ENCODE peak calls at places on chromosomes 4 and X, in seven cellular contexts. X is heart left ventricle, O is A549, Y is uterus, C is ovary, I is IMR-90, B is stomach. W is an unnamed sample.

GRCh38 chr4:120071192-120071795 is 4.6 kb upstream of the MAD2L1 start:
- DNase-seq in C (no peak), Y (peak), X (peak), O (peak), I (peak), B (no peak), W (no peak)

GRCh38 chr4:111678466-111678865 is 466.8 kb upstream of the FAM241A start:
- DNase-seq in Y (no peak), I (peak), C (no peak), O (no peak), B (no peak), X (no peak), W (no peak)

GRCh38 chrX:41858161-41858775 is 65.1 kb downstream of the CASK start:
- DNase-seq in C (no peak), Y (no peak), X (no peak), O (no peak), I (no peak), B (no peak), W (no peak)

GRCh38 chr4:144174401-144175067 is 34.0 kb upstream of the GYPA start:
- DNase-seq in B (no peak), O (peak), C (no peak), I (peak), X (no peak), Y (no peak), W (no peak)

GRCh38 chr4:135573251-135573650 is 1371.7 kb upstream of the PABPC4L start:
- DNase-seq in Y (no peak), B (no peak), C (no peak), X (no peak), O (no peak), I (no peak), W (no peak)

GRCh38 chrX:109928596-109929335 is 74.1 kb upstream of the TMEM164 start:
- DNase-seq in X (no peak), I (no peak), B (no peak), O (no peak), C (no peak), Y (no peak), W (no peak)

GRCh38 chr4:43394976-43395375 is 502.5 kb downstream of the GRXCR1 start:
- DNase-seq in O (no peak), C (no peak), B (no peak), Y (no peak), I (peak), X (no peak), W (no peak)

GRCh38 chr4:119521306-119521705 is 107.3 kb downstream of the PDE5A start:
- DNase-seq in C (no peak), Y (no peak), I (no peak), B (no peak), O (no peak), X (no peak), W (no peak)

GRCh38 chrX:47311857-47312774 is 58.3 kb upstream of the ZNF157 start:
- DNase-seq in O (peak), X (peak), B (peak), I (peak), Y (peak), C (peak), W (no peak)

GRCh38 chr4:77158487-77158861 is 1.5 kb downstream of the CCNG2 start:
- DNase-seq in C (peak), I (no peak), Y (peak), B (no peak), O (no peak), X (no peak), W (no peak)

GRCh38 chr4:77155631-77156345 is 1.2 kb upstream of the CCNG2 start:
- DNase-seq in Y (no peak), C (no peak), X (no peak), O (no peak), B (no peak), I (no peak), W (no peak)

GRCh38 chr4:77157859-77158486 is 966 bp downstream of the CCNG2 start:
- DNase-seq in C (peak), O (peak), B (peak), X (peak), Y (peak), I (peak), W (peak)

GRCh38 chr4:77156533-77156911 is 485 bp upstream of the CCNG2 start:
- DNase-seq in O (peak), C (peak), I (peak), X (peak), B (peak), Y (peak), W (peak)

DNA sequence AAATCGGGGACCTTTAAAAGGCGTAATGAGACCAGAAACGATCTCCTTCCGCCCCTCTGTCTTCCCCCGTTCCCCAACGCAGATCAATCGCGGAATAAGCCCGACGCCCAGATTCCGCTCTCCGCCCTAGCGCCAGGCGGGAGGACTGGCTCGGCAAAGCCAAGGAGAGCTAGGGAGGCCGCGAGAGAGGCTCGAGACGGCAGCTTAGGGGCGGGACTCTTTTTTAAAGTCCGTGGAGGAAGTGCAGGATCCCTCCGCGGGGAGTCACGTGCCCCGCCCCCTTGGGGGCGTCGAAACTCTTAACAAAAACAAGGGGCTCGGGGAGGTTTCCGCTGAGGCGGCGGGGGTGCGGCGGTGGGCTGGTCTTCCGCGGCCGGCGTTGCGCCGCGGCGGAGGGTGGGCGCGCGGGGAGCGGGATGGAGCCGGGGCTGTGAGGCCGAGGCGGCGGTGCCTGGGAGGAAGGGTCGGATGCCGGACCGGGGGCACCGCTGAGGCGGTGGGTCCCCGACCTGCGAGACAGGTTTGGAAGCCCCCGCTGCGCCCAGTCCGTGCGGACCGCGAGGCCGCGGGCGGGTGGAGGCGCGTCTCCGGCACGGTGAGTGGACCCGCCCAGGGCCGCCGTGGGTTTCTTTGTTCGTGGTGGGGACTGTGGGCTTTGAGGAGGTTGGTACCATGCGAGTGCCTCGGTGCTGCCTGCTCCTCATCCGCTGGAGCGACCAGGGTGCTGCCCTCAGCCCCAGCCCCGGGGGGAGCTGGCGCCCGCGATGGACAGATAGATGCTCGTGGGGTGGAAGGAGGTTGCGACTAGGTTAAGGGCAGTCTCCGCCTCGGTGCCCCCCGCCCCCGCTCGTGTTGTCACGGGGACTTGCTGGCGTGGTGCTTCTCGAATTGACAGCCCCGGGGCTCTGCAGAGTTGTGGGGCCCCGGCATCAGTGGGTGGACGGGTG is at the start of gene CCNG2:
- DNase-seq in Y (peak), B (peak), I (peak), C (peak), X (peak), O (peak), W (peak)
- TF ChIP-seq POLR2A in Y (peak), B (no peak), I (peak), C (peak), X (no peak), O (peak), W (peak)

GRCh38 chr4:36414248-36414647 is 132.8 kb downstream of the DTHD1 start:
- DNase-seq in B (no peak), I (no peak), O (no peak), X (no peak), C (no peak), Y (no peak), W (no peak)
- TF ChIP-seq CTCF in B (peak), I (no peak), O (peak), X (peak), C (no peak), Y (no peak), W (peak)

DNA sequence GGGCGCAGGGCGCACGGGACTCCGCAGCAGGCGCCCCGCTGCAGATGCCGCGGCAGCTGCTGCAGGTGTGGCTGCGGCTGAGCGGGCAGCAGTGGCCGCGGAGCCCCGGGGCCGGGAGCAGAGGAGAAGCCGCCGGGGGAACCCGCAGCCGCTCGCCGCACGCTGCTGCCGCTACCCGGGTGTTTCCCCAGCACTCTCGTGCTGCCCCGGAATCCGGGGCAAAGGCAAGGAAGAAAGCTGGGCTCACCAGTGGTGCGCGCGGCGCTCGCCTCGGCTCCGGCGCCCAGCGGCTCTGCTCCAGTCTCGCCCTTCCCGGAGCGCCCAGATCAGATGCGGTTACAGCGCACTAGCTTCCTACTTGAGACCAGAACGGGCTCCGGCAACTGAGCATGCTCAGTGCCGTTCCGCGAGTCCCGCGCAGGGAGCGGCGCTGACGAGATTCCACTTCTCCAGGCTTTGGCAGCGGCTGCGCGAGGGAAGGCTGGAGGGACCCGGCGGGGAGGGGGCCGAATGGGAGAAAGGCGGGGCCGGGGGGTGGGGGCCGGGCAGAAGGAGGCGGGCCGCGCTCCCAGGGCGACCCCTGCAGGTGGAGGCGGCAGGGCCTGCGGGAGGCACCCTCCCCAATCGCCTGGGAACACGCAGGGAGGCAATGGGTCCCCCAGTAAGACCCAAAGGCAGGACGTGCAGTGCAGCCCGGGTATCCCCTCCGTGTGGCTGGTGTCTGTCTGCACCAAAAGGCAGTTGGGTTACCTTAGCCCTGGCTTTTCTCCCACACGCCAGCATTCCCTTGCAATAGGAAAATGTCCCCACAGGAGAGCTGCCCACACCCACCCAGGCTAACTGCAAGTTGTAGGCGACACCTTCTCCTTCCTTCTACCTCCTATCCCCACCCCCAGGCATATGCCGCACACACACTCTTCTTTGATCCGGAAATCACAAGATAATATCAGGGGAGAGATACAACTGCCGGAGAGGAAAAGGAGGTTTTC is at the start of gene APBB2:
- DNase-seq in B (peak), O (peak), X (peak), C (peak), I (peak), Y (peak), W (peak)
- TF ChIP-seq POLR2A in B (no peak), O (peak), X (no peak), C (peak), I (peak), Y (peak), W (peak)

GRCh38 chr4:14701389-14701788 is 300.9 kb upstream of the CPEB2 start:
- DNase-seq in I (no peak), C (no peak), X (no peak), B (peak), O (no peak), Y (no peak), W (no peak)

GRCh38 chr4:14700544-14700943 is 301.7 kb upstream of the CPEB2 start:
- DNase-seq in Y (no peak), B (no peak), O (no peak), X (no peak), I (no peak), C (no peak), W (no peak)

GRCh38 chr4:14701896-14702295 is 300.4 kb upstream of the CPEB2 start:
- DNase-seq in C (no peak), B (peak), X (no peak), O (no peak), I (no peak), Y (no peak), W (no peak)

GRCh38 chr4:14695411-14695810 is 306.9 kb upstream of the CPEB2 start:
- DNase-seq in B (no peak), X (no peak), C (no peak), O (no peak), I (no peak), Y (no peak), W (no peak)

DNA sequence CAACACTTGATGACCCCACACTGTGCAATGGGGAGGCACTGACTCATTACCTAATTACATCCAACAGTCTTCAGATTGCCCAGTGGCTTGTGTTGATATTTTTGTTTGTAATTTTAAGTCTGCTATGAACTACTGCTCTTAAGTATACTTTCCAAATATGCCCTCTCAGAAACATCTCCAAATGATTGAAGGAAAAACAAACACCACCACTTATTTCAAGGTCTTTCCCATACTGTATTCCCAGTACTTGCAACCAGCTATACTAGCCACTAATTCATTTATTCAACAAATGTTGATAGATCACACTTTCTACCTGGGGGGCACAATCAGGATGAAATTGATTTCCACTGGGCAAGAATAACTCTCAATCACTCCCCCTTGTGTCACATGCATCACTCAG is 302.2 kb upstream of the CPEB2 start:
- DNase-seq in B (no peak), Y (no peak), O (no peak), C (no peak), X (no peak), I (no peak), W (no peak)
- TF ChIP-seq CTCF in B (no peak), Y (no peak), O (no peak), C (no peak), X (no peak), I (no peak), W (no peak)

DNA sequence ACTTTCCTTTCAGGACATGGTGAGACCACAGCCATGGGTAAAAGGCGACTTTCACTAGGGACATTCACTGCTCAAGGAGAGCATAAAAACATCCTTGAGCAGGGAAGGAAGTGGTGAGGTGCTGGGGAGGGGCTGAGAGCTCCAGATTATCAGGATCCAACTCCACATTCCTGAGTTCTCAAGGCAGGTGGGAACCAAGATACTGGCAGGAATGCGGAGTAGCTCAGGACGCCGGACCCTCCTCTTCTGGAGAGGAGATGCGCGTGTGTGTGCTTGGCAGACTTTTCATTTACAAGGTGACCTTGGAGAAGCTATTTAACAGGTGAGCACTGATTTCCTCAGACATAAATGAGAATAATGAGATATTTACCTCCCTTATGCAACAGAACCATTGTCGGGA is 41.3 kb upstream of the TXK start:
- DNase-seq in Y (no peak), O (no peak), B (no peak), X (no peak), I (no peak), C (no peak), W (no peak)
- TF ChIP-seq POLR2A in Y (no peak), O (no peak), B (no peak), X (no peak), I (no peak), C (no peak), W (no peak)

GRCh38 chr4:31370866-31371465 is 650.8 kb downstream of the PCDH7 start:
- DNase-seq in C (no peak), X (no peak), B (no peak), Y (no peak), I (peak), O (peak), W (no peak)
- TF ChIP-seq CTCF in C (peak), X (peak), B (peak), Y (peak), I (peak), O (peak), W (peak)

DNA sequence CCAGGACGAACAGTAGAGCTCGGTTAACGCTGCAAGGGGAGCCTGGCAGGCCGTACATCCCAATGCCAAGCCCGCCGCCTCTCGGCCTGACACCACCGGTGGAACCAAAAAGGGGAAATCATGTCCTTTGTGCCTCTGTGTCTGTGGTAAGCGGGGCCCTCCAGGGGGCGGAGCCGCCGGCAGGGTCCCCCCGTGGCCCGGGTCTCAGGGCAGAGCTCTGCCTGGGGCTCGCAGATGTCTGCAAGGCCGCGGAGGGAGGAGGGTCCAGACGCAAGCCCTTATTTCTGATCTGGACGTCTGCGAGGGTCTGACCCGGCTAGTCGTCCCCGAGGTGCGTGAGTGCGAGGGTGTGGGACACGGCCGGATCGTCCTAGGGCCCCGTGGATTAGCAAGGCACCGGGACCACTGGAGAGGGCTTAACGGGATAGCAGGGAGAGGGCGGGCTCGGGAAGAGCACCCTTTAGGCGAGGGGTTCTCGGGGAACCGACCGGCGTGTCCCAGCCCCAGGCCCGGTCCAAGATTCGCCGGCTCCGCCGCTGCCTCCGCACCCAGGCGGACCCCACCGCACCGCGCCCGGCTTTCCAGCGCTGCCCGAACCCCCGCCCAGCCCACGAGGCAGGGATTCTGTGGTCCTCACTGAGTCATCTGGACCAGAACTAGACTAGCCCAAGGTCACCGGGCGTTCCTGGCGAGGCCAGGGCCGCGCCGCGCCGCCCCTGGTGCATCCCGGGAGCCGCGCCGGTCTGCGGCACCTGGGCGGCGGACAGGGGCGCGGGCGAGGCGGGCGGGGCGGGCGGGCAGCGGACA is 858 bp upstream of the FAM193A start:
- DNase-seq in C (peak), X (peak), O (no peak), Y (no peak), I (peak), B (peak), W (peak)
- TF ChIP-seq POLR2A in C (peak), X (no peak), O (no peak), Y (no peak), I (peak), B (no peak), W (peak)

DNA sequence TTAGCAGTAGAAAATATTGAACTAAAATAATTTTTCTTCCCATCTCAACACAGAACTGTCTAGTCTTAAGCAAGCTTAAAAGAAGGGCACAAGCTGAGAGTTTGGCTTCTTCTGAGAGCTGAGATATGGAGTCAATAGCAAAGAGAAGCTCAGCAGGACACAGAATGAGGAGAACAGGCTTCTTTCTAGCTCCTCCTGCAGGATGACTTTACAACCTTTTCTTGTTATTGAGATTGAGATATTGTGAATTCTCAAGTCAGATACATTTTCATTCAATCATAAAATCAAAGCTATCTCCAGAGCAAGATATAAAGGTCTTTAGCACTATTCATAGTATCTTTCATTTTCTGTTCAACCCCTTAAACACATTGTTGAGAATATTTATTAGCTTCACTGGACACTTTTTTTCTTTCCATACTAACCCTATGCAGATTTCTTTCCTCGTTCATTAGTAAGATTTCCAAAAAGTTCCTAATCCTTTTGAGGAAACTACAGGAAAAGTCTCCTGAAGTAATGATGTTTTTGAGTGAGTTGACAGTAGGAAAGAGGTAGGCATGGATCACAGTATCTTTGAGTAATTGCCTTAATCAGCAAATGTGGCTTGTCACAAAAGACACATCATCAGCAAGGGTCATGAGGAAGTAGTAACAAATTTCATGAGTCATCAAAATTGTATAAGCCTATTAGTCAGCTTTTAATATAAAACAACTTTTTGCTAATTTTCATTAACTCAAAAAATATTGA is 17.8 kb upstream of the CXCL3 start:
- DNase-seq in C (no peak), Y (no peak), O (peak), X (no peak), B (no peak), I (peak), W (no peak)
- TF ChIP-seq CTCF in C (no peak), Y (no peak), O (no peak), X (no peak), B (no peak), I (peak), W (no peak)

DNA sequence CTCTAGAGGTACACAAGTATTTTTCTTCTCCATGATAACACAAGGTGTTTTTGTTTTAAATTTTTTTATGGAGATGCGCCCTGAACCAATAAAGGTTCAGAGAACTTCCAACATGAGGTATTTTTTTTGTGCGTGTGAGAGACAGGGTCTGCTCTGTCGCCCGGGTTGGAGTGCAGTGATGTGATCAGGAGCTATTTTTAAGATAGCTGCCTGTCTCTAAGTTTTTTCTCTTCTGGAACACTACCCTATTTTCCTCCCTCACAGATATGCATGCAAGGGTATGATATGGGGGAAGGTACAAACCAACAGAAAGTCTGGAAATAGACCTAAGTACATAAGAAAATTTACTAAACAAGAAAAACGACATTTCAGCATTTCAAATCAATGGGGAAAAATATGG is 3.0 kb downstream of the GCNA start:
- DNase-seq in X (no peak), I (no peak), Y (no peak), O (no peak), C (no peak), B (no peak), W (no peak)
- TF ChIP-seq POLR2A in X (no peak), I (no peak), Y (no peak), O (no peak), C (no peak), B (no peak), W (no peak)

GRCh38 chr4:15848191-15848842 is 70.2 kb downstream of the CD38 start:
- DNase-seq in X (no peak), O (no peak), B (no peak), I (no peak), C (no peak), Y (no peak), W (no peak)
- TF ChIP-seq CTCF in X (no peak), O (no peak), B (no peak), I (no peak), C (no peak), Y (no peak), W (no peak)

W was measured in right lobe of liver.